ENCODE peak calls at places on chromosomes 4 and X, in eight cellular contexts. P is ELF-1, I is NCI-H1092 treated with DMSO at 0.1 percent for 48 hours, R is endothelial cell, M is NAMALWA, J is hepatic stellate cell, H is T-cell, D is GM03348. Z is an unnamed sample.

GRCh38 chr4:648579-649292 is 23.4 kb downstream of the PDE6B start:
- DNase-seq in R (no peak), P (peak), M (no peak), J (no peak), I (no peak), D (no peak), H (no peak), Z (no peak)

GRCh38 chr4:6352031-6352763 is 82.5 kb downstream of the WFS1 start:
- DNase-seq in J (no peak), P (no peak), H (no peak), M (no peak), R (no peak), I (no peak), D (no peak), Z (peak)

GRCh38 chr4:151169223-151169622 is 69.8 kb downstream of the RPS3A start:
- DNase-seq in R (no peak), I (peak), H (no peak), M (no peak), D (peak), P (peak), J (peak), Z (peak)

GRCh38 chr4:145732416-145732815 is 52.5 kb downstream of the C4orf51 start:
- DNase-seq in R (no peak), I (no peak), H (no peak), J (no peak), M (no peak), D (no peak), P (no peak), Z (no peak)

GRCh38 chr4:91304292-91304691 is 999.5 kb upstream of the GRID2 start:
- DNase-seq in P (no peak), D (no peak), M (no peak), J (no peak), I (no peak), H (no peak), R (no peak), Z (no peak)

GRCh38 chr4:6632125-6632524 is 8.4 kb upstream of the MRFAP1 start:
- DNase-seq in I (no peak), P (no peak), D (no peak), J (no peak), H (no peak), R (no peak), M (no peak), Z (no peak)

GRCh38 chrX:19624754-19625153 is 109.4 kb upstream of the MAP3K15 start:
- DNase-seq in P (no peak), D (no peak), M (no peak), I (no peak), H (no peak), R (no peak), J (no peak), Z (no peak)

GRCh38 chr4:147355849-147356248 is 125.0 kb upstream of the EDNRA start:
- DNase-seq in R (no peak), H (no peak), M (no peak), J (peak), D (peak), P (no peak), I (no peak), Z (no peak)

GRCh38 chr4:127203561-127204260 is 429.0 kb upstream of the INTU start:
- DNase-seq in H (no peak), R (no peak), J (no peak), P (no peak), I (no peak), D (peak), M (no peak), Z (no peak)

GRCh38 chr4:10437735-10438134 is 19.5 kb downstream of the ZNF518B start:
- DNase-seq in J (no peak), H (no peak), D (no peak), I (no peak), P (no peak), R (no peak), M (no peak), Z (no peak)

GRCh38 chr4:121185960-121186359 is 21.8 kb upstream of the TNIP3 start:
- DNase-seq in I (no peak), M (no peak), P (no peak), R (no peak), J (no peak), H (no peak), D (no peak), Z (no peak)

GRCh38 chrX:45134775-45135174 is 65.9 kb downstream of the DIPK2B start:
- DNase-seq in P (no peak), M (no peak), D (no peak), I (no peak), J (no peak), R (no peak), H (no peak), Z (no peak)

GRCh38 chrX:53729756-53730155 is 43.2 kb upstream of the HUWE1 start:
- DNase-seq in P (no peak), I (no peak), J (no peak), M (no peak), D (no peak), H (no peak), R (no peak), Z (no peak)

GRCh38 chr4:105894570-105895323 is 524 bp upstream of the NPNT start:
- DNase-seq in H (no peak), P (peak), R (peak), D (peak), M (no peak), J (no peak), I (peak), Z (peak)

GRCh38 chrX:101427954-101428353 is 19.9 kb downstream of the HNRNPH2 start:
- DNase-seq in M (no peak), P (no peak), J (no peak), H (no peak), I (no peak), R (no peak), D (no peak), Z (no peak)

GRCh38 chr4:1291996-1292702 is 2.5 kb downstream of the MAEA start:
- DNase-seq in R (no peak), M (no peak), J (no peak), I (no peak), H (no peak), D (no peak), P (no peak), Z (no peak)

GRCh38 chr4:79609853-79610252 is 201.8 kb upstream of the GK2 start:
- DNase-seq in R (no peak), J (no peak), M (no peak), P (no peak), I (no peak), H (no peak), D (no peak), Z (no peak)

GRCh38 chr4:136651932-136652331 is 880.4 kb downstream of the PCDH18 start:
- DNase-seq in R (no peak), I (no peak), D (no peak), M (no peak), P (no peak), H (no peak), J (no peak), Z (no peak)

GRCh38 chrX:103793541-103793932 is 16.9 kb downstream of the PLP1 start:
- DNase-seq in H (no peak), J (no peak), M (no peak), P (no peak), I (no peak), R (no peak), D (no peak), Z (no peak)

GRCh38 chrX:38661561-38661960 is 100.2 kb downstream of the TSPAN7 start:
- DNase-seq in I (no peak), D (no peak), M (no peak), R (no peak), J (no peak), H (no peak), P (no peak), Z (no peak)

GRCh38 chr4:7781361-7781760 is 158.3 kb downstream of the AFAP1 start:
- DNase-seq in I (no peak), J (peak), M (no peak), D (peak), R (peak), H (no peak), P (no peak), Z (no peak)

GRCh38 chrX:94107981-94108380 is 434.0 kb downstream of the FAM133A start:
- DNase-seq in H (no peak), P (no peak), R (no peak), D (no peak), I (no peak), M (no peak), J (no peak), Z (no peak)

GRCh38 chrX:18899796-18900380 is 84.0 kb downstream of the PHKA2 start:
- DNase-seq in P (peak), H (no peak), J (no peak), M (peak), D (no peak), I (no peak), R (peak), Z (peak)

GRCh38 chrX:41491267-41492004 is 44.3 kb downstream of the NYX start:
- DNase-seq in R (no peak), J (peak), P (peak), I (no peak), H (no peak), M (no peak), D (peak), Z (peak)

GRCh38 chr4:102541708-102542107 is 40.5 kb downstream of the NFKB1 start:
- DNase-seq in D (no peak), I (no peak), R (peak), H (no peak), M (no peak), J (no peak), P (peak), Z (no peak)

GRCh38 chr4:13938299-13938698 is 310.8 kb upstream of the BOD1L1 start:
- DNase-seq in H (no peak), R (no peak), M (no peak), P (no peak), D (no peak), I (no peak), J (no peak), Z (no peak)

GRCh38 chr4:182023469-182023868 is 219.7 kb upstream of the TENM3 start:
- DNase-seq in R (no peak), H (no peak), M (no peak), P (no peak), D (no peak), J (no peak), I (peak), Z (no peak)